ENCODE peak calls at places on chromosomes 1 and 21, in five cellular contexts. V, Z, Y, H and U are unnamed samples.

GRCh38 chr1:178344513-178345077 is 152.2 kb downstream of the CLEC20A start:
- DNase-seq in V (peak; percentile 87), Z (peak; percentile 33), Y (no peak), H (no peak), U (no peak)

GRCh38 chr21:41954654-41955499 is 1.1 kb upstream of the C2CD2 start:
- DNase-seq in V (no peak), Z (no peak), Y (no peak), H (no peak), U (no peak)

GRCh38 chr21:34715985-34716596 is 47.3 kb downstream of the CLIC6 start:
- DNase-seq in V (no peak), Z (no peak), Y (no peak), H (no peak), U (no peak)

GRCh38 chr1:206979379-206980043 is 9.3 kb upstream of the FCAMR start:
- DNase-seq in V (peak; percentile 18), Z (no peak), Y (no peak), H (no peak), U (no peak)

GRCh38 chr1:51750729-51751128 is 127.8 kb downstream of the NRDC start:
- DNase-seq in V (peak; percentile 41), Z (no peak), Y (no peak), H (no peak), U (no peak)

GRCh38 chr1:157442065-157442464 is 110.2 kb downstream of the FCRL5 start:
- DNase-seq in V (no peak), Z (no peak), Y (no peak), H (no peak), U (no peak)

GRCh38 chr1:204207136-204207616 is 6.6 kb downstream of the GOLT1A start:
- DNase-seq in V (peak; percentile 24), Z (no peak), Y (peak; percentile 83), H (peak; percentile 49), U (peak; percentile 80)

GRCh38 chr1:15418811-15419515 is 9.3 kb downstream of the EFHD2 start:
- DNase-seq in V (no peak), Z (no peak), Y (peak; percentile 86), H (no peak), U (no peak)

GRCh38 chr1:153934746-153935145 is 11.8 kb downstream of the DENND4B start:
- DNase-seq in V (no peak), Z (no peak), Y (no peak), H (no peak), U (peak; percentile 35)

GRCh38 chr1:115781343-115781742 is 12.8 kb upstream of the CASQ2 start:
- DNase-seq in V (peak; percentile 95), Z (no peak), Y (no peak), H (no peak), U (no peak)

GRCh38 chr1:224635356-224635755 is 19.2 kb downstream of the CNIH3 start:
- DNase-seq in V (peak; percentile 71), Z (no peak), Y (no peak), H (no peak), U (no peak)

GRCh38 chr1:17826165-17826488 is 71.0 kb downstream of the ACTL8 start:
- DNase-seq in V (no peak), Z (peak; percentile 31), Y (peak; percentile 27), H (no peak), U (peak; percentile 51)

GRCh38 chr1:86110451-86111129 is 46.0 kb downstream of the COL24A1 start:
- DNase-seq in V (no peak), Z (no peak), Y (no peak), H (no peak), U (no peak)

GRCh38 chr1:206674745-206675175 is 9.9 kb upstream of the MAPKAPK2 start:
- DNase-seq in V (peak; percentile 95), Z (no peak), Y (peak; percentile 81), H (peak; percentile 95), U (no peak)

GRCh38 chr21:46078322-46078981 is 19.5 kb upstream of the COL6A2 start:
- DNase-seq in V (no peak), Z (no peak), Y (peak; percentile 22), H (peak; percentile 14), U (peak; percentile 31)

GRCh38 chr1:9282436-9282955 is 10.2 kb upstream of the SPSB1 start:
- DNase-seq in V (no peak), Z (no peak), Y (no peak), H (no peak), U (no peak)
- H3K4me1 ChIP-seq in V (peaks cover 26% of the 10 kb centered on the region), Z (peaks cover 2% of the 10 kb centered on the region), Y (peaks cover 8% of the 10 kb centered on the region), H (no peaks in the 10 kb centered on the region), U (no peaks in the 10 kb centered on the region)

DNA sequence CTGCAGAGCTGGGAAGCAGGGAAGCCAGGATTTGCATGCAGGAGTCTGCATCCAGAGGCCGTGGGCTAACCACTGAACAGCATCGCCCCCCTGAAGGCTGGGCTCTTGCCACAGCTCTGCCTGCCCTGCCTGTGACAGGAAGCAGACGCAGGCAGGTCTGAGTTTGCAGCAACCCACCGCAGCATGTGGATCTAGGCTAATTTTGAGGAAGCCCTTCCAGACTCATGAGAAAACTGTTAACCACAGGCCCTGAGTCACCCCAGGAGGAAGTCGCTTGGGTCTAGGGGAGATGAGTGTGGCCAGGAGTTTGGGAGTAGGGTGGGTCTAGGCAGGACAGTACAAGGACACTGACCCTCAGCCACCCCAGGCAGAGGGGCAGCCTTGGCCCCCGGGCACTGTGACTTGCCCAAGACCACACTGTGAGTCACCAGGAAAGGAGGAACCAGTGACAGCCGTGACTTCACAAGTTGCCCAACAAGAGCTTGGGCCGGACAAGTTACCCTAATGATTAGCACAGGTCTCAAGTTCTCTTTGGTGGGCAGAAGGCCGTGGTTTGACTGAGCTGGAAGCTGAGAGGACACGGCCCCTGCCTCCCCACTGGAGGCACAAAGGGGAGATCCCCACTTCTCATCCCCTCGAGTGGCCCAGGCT is 904 bp downstream of the LAPTM5 start:
- DNase-seq in V (peak; percentile 91), Z (no peak), Y (peak; percentile 58), H (peak; percentile 37), U (peak; percentile 78)
- H3K4me3 ChIP-seq in V (no peak overlapping the region), Z (no peak overlapping the region), Y (peak overlapping the region; percentile 23), H (peak overlapping the region; percentile 57), U (peak overlapping the region; percentile 46)

GRCh38 chr1:1778827-1779675 is 781 bp upstream of the NADK start:
- DNase-seq in V (peak; percentile 75), Z (no peak), Y (peak; percentile 92), H (peak; percentile 79), U (peak; percentile 95)
- H3K4me1 ChIP-seq in V (peaks cover 35% of the 10 kb centered on the region), Z (peaks cover 10% of the 10 kb centered on the region), Y (peaks cover 77% of the 10 kb centered on the region), H (peaks cover 47% of the 10 kb centered on the region), U (peaks cover 4% of the 10 kb centered on the region)

GRCh38 chr1:909861-910310 is 13.8 kb upstream of the SAMD11 start:
- DNase-seq in V (no peak), Z (no peak), Y (no peak), H (no peak), U (no peak)
- H3K4me3 ChIP-seq in V (no peak overlapping the region), Z (no peak overlapping the region), Y (peak overlapping the region; percentile 34), H (peak overlapping the region; percentile 56), U (no peak overlapping the region)

DNA sequence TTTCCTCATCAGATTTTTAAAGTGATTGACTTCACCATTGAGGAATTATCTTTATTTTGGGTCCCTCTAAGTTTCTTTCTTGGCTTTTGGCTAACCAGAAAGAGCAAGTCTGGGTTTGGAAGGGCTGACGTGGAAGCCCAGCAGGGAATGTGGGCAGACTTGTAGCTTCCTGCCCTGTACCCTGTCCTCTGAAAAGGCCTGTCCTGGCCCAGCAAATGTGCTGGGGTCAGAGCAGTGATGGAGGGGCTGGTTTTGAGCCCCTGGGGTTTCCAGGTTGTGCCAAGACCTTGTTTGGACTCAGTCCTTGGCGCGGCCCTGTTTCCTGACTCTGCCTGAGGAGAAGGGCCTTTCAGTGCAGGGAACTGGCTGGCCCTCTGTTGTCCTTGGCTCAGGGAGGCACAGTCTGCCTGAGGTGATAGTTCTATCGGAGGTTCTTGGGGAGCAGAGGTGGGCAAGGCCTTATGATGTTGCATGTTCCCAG is 72.1 kb downstream of the UCK2 start:
- DNase-seq in V (peak; percentile 46), Z (no peak), Y (peak; percentile 55), H (peak; percentile 64), U (no peak)
- H3K4me1 ChIP-seq in V (peaks cover 94% of the 10 kb centered on the region), Z (no peaks in the 10 kb centered on the region), Y (peaks cover 16% of the 10 kb centered on the region), H (peaks cover 17% of the 10 kb centered on the region), U (no peaks in the 10 kb centered on the region)

DNA sequence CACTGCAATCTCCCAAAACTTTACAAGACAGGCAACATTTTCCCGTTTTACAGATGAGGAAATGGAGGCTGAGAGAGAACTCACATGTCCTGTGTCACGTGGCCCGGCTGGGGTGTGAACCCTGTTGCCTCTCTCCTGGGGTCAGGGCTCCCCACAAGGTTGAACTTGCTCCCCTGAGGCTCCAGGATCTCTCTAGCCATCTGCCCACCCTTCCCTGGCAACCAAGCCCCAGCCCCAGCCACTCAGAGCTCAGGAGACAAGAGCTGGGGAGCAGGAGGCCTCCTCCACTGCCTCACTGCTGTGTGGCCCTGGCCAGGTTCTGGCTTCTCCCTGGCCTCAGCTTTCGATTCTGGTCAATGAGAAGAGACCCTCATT is 11.8 kb downstream of the LAPTM5 start:
- DNase-seq in V (no peak), Z (no peak), Y (no peak), H (no peak), U (no peak)
- H3K4me3 ChIP-seq in V (no peak overlapping the region), Z (no peak overlapping the region), Y (no peak overlapping the region), H (no peak overlapping the region), U (no peak overlapping the region)

DNA sequence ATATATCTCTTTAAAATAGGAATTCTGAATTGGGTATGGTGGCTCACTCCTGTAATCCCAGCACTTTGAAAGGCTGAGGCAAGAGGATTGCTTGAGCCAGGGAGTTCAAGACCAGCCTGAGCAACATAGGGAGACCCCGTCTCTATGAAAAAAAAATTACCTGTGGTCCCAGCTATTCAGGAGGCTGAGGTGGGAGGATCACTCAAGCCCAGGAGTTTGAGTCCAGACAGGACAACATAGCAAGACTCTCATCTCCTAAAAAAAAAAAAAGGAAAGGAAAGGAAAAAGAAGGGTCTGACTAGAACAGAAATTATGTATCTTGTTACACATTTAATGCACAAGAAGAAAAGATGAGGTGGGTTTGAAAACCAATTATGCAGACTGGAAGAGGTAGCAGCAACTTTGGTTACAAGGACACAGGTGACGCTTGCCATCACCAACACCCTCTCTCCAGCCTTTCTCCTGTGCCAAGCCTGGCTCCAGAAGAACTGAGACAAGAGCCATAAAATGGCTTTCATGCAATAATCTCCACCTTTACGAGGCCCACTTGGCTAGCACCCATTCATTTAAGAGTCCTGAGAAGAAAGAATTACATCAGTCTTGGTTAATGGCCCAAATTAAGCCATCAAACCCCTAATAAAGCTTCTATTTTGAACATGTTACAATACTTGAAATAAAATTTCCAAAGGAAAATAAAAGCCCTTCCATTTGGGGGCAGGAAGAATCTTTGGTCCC is 4.8 kb upstream of the SELENBP1 start:
- DNase-seq in V (no peak), Z (no peak), Y (no peak), H (no peak), U (no peak)
- H3K4me1 ChIP-seq in V (no peaks in the 10 kb centered on the region), Z (no peaks in the 10 kb centered on the region), Y (peaks cover 7% of the 10 kb centered on the region), H (no peaks in the 10 kb centered on the region), U (peaks cover 5% of the 10 kb centered on the region)

DNA sequence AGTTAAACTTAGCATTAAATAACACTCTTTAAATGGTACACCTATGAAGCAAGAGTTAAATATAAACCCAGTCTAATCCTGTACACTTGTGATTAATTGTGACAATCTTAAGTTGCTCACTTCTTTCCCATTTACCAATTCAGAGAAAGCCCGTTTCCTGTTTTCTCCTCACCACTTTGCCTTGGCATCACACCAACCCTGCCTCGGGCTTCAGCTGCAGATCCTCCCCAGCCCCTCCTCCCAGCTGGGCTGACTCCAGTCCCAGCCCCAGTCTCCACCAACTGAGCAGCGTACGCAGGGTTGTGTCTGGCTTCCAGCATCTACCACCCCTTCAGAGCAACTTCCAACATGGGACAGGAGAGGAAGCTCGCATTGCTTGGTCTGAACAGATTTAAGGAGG is 4.1 kb downstream of the PYCR2 start:
- DNase-seq in V (peak; percentile 83), Z (no peak), Y (peak; percentile 85), H (peak; percentile 67), U (peak; percentile 59)
- H3K4me3 ChIP-seq in V (no peak overlapping the region), Z (no peak overlapping the region), Y (no peak overlapping the region), H (no peak overlapping the region), U (no peak overlapping the region)

GRCh38 chr1:95888877-95889799 is 655.1 kb downstream of the RWDD3 start:
- DNase-seq in V (no peak), Z (no peak), Y (no peak), H (no peak), U (no peak)
- H3K4me1 ChIP-seq in V (no peaks in the 10 kb centered on the region), Z (no peaks in the 10 kb centered on the region), Y (no peaks in the 10 kb centered on the region), H (no peaks in the 10 kb centered on the region), U (no peaks in the 10 kb centered on the region)